ENCODE peak calls at places on chromosomes 5 and 9, in ten cellular contexts. U is activated CD4-positive, alpha-beta memory T cell treated with anti-CD3 and anti-CD28 coated beads, Interleukin-2, amount 10 ng/mL, durations not matched to agents 7 days and 5 days; R is bronchial epithelial cell; H is AG08396; A is H54; G is fibroblast of mammary gland; K is MM.1S; V is transverse colon; Q is kidney epithelial cell; W is iris pigment epithelial cell. O is an unnamed sample.

GRCh38 chr9:7097040-7097715 is 339.4 kb downstream of the KDM4C start:
- DNase-seq in U (no peak), R (peak; percentile 59), H (no peak), A (no peak), G (no peak), K (no peak), V (no peak), Q (no peak), W (no peak), O (no peak)

GRCh38 chr9:120936764-120937122 is 10.1 kb upstream of the TRAF1 start:
- DNase-seq in U (no peak), R (no peak), H (no peak), A (no peak), G (no peak), K (no peak), V (no peak), Q (no peak), W (no peak), O (no peak)

GRCh38 chr5:134502259-134502658 is 23.2 kb upstream of the JADE2 start:
- DNase-seq in U (no peak), R (no peak), H (no peak), A (no peak), G (no peak), K (no peak), V (no peak), Q (no peak), W (no peak), O (no peak)

GRCh38 chr5:80127037-80127642 is 92.0 kb downstream of the THBS4 start:
- DNase-seq in U (no peak), R (no peak), H (no peak), A (no peak), G (peak; percentile 23), K (no peak), V (no peak), Q (no peak), W (peak; percentile 7), O (no peak)

GRCh38 chr9:129270903-129271431 is 92.9 kb upstream of the IER5L start:
- DNase-seq in U (no peak), R (no peak), H (no peak), A (no peak), G (peak; percentile 71), K (peak; percentile 95), V (peak; percentile 28), Q (peak; percentile 61), W (peak; percentile 83), O (no peak)

GRCh38 chr5:147387109-147387508 is 122.8 kb downstream of the DPYSL3 start:
- DNase-seq in U (no peak), R (no peak), H (no peak), A (no peak), G (no peak), K (no peak), V (no peak), Q (no peak), W (no peak), O (no peak)

GRCh38 chr9:133278161-133279131 is 3.4 kb upstream of the ABO start:
- DNase-seq in U (no peak), R (no peak), H (no peak), A (no peak), G (no peak), K (no peak), V (peak; percentile 5), Q (no peak), W (no peak), O (no peak)

GRCh38 chr5:141533897-141534296 is 45.0 kb downstream of the PCDHGC5 start:
- DNase-seq in U (no peak), R (no peak), H (no peak), A (no peak), G (no peak), K (no peak), V (no peak), Q (no peak), W (peak; percentile 17), O (no peak)

GRCh38 chr5:176817369-176817841 is 7.0 kb downstream of the UNC5A start:
- DNase-seq in U (no peak), R (no peak), H (no peak), A (no peak), G (no peak), K (no peak), V (no peak), Q (no peak), W (no peak), O (peak; percentile 59)

GRCh38 chr5:127909078-127909477 is 174.5 kb upstream of the SLC12A2 start:
- DNase-seq in U (no peak), R (peak; percentile 70), H (peak; percentile 15), A (peak; percentile 12), G (peak; percentile 56), K (peak; percentile 74), V (no peak), Q (no peak), W (peak; percentile 66), O (no peak)

GRCh38 chr5:4514067-4514648 is 626.0 kb upstream of the ADAMTS16 start:
- DNase-seq in U (no peak), R (peak; percentile 69), H (no peak), A (no peak), G (no peak), K (no peak), V (no peak), Q (no peak), W (no peak), O (no peak)

GRCh38 chr5:170571331-170571731 is 67.5 kb downstream of the KCNIP1 start:
- DNase-seq in U (no peak), R (peak; percentile 21), H (peak; percentile 49), A (peak; percentile 76), G (peak; percentile 37), K (no peak), V (no peak), Q (peak; percentile 96), W (peak; percentile 89), O (no peak)

GRCh38 chr9:120926397-120926928 is at the start of gene TRAF1:
- DNase-seq in U (peak; percentile 57), R (no peak), H (no peak), A (no peak), G (no peak), K (no peak), V (no peak), Q (no peak), W (no peak), O (no peak)

GRCh38 chr9:113056191-113057106 is at the start of gene ZFP37:
- DNase-seq in U (peak; percentile 68), R (peak; percentile 81), H (peak; percentile 95), A (peak; percentile 93), G (peak; percentile 94), K (peak; percentile 71), V (peak; percentile 90), Q (peak; percentile 78), W (peak; percentile 96), O (peak; percentile 97)

GRCh38 chr9:113380869-113381378 is 4.1 kb upstream of the HDHD3 start:
- DNase-seq in U (no peak), R (peak; percentile 36), H (no peak), A (no peak), G (no peak), K (peak; percentile 51), V (peak; percentile 58), Q (no peak), W (no peak), O (no peak)

GRCh38 chr9:136095028-136095494 is at the start of gene NACC2:
- DNase-seq in U (peak; percentile 49), R (peak; percentile 28), H (peak; percentile 90), A (peak; percentile 94), G (peak; percentile 53), K (no peak), V (peak; percentile 81), Q (no peak), W (peak; percentile 79), O (peak; percentile 83)

GRCh38 chr9:114288233-114289051 is 34.5 kb upstream of the ORM1 start:
- DNase-seq in U (no peak), R (peak; percentile 88), H (no peak), A (peak; percentile 54), G (peak; percentile 31), K (no peak), V (peak; percentile 7), Q (peak; percentile 69), W (peak; percentile 79), O (no peak)

GRCh38 chr9:107177857-107178256 is 105.2 kb upstream of the RAD23B start:
- DNase-seq in U (no peak), R (peak; percentile 10), H (no peak), A (no peak), G (peak; percentile 61), K (no peak), V (peak; percentile 26), Q (no peak), W (no peak), O (no peak)

GRCh38 chr5:156815988-156816599 is 34.0 kb upstream of the PPP1R2B start:
- DNase-seq in U (peak; percentile 18), R (peak; percentile 2), H (peak; percentile 49), A (no peak), G (peak; percentile 36), K (peak; percentile 69), V (peak; percentile 17), Q (no peak), W (peak; percentile 4), O (peak; percentile 41)

GRCh38 chr5:61575103-61575502 is 243.0 kb downstream of the ZSWIM6 start:
- DNase-seq in U (no peak), R (peak; percentile 61), H (peak; percentile 67), A (peak; percentile 59), G (peak; percentile 78), K (no peak), V (no peak), Q (peak; percentile 28), W (peak; percentile 84), O (no peak)

GRCh38 chr9:27861887-27862286 is 288.6 kb upstream of the C9orf72 start:
- DNase-seq in U (no peak), R (peak; percentile 54), H (no peak), A (no peak), G (no peak), K (peak; percentile 88), V (no peak), Q (peak; percentile 14), W (peak; percentile 2), O (no peak)

O was measured in HuH-7.